ENCODE peak calls at places on chromosomes 6 and 20, in seven cellular contexts. Q is IMR-90, C is uterus, P is heart left ventricle, A is HepG2, X is breast epithelium, U is H1. T is an unnamed sample.

GRCh38 chr20:48752963-48753362 is 74.8 kb downstream of the PREX1 start:
- DNase-seq in A (no peak), C (no peak), P (no peak), Q (no peak), U (no peak), X (no peak), T (no peak)

GRCh38 chr6:39937686-39938333 is 3.5 kb upstream of the MOCS1 start:
- DNase-seq in P (no peak), U (no peak), A (no peak), Q (no peak), C (no peak), X (no peak), T (no peak)

GRCh38 chr6:48978016-48978415 is 485.0 kb downstream of the MMUT start:
- DNase-seq in X (no peak), A (no peak), P (no peak), U (no peak), Q (peak; percentile 78), C (no peak), T (no peak)

GRCh38 chr6:138105880-138106664 is 1.1 kb downstream of the PERP start:
- DNase-seq in X (no peak), C (no peak), A (peak; percentile 63), Q (peak; percentile 15), P (no peak), U (no peak), T (no peak)

GRCh38 chr6:20211037-20211940 is 980 bp downstream of the MBOAT1 start:
- DNase-seq in P (no peak), A (no peak), U (no peak), X (peak; percentile 50), Q (peak; percentile 31), C (no peak), T (no peak)

GRCh38 chr6:112296122-112296521 is 41.8 kb upstream of the LAMA4 start:
- DNase-seq in Q (peak; percentile 67), A (peak; percentile 32), C (no peak), X (no peak), P (no peak), U (no peak), T (no peak)

GRCh38 chr6:116189472-116189871 is 63.5 kb upstream of the COL10A1 start:
- DNase-seq in Q (no peak), P (no peak), U (no peak), A (no peak), X (no peak), C (no peak), T (no peak)

GRCh38 chr6:91781946-91782345 is 1195.1 kb upstream of the MAP3K7 start:
- DNase-seq in C (no peak), X (no peak), A (no peak), U (no peak), P (no peak), Q (no peak), T (no peak)

GRCh38 chr6:56144538-56145324 is 102.6 kb downstream of the COL21A1 start:
- DNase-seq in Q (peak; percentile 64), X (no peak), P (no peak), C (no peak), A (no peak), U (no peak), T (no peak)

GRCh38 chr6:133817460-133818047 is 71.4 kb upstream of the TCF21 start:
- DNase-seq in U (peak; percentile 61), Q (no peak), A (peak; percentile 34), P (no peak), X (no peak), C (no peak), T (no peak)

GRCh38 chr6:81683928-81684327 is 68.6 kb downstream of the TENT5A start:
- DNase-seq in P (no peak), X (no peak), A (no peak), Q (peak; percentile 64), C (no peak), U (no peak), T (no peak)

GRCh38 chr20:57298457-57298856 is 31.1 kb upstream of the SPO11 start:
- DNase-seq in U (no peak), X (no peak), P (no peak), C (no peak), A (no peak), Q (no peak), T (no peak)

GRCh38 chr6:157381631-157382621 is 936 bp downstream of the ZDHHC14 start:
- DNase-seq in P (peak; percentile 63), A (peak; percentile 36), X (peak; percentile 34), Q (peak; percentile 47), U (no peak), C (peak; percentile 64), T (peak; percentile 75)

GRCh38 chr6:51314965-51315364 is 496.3 kb downstream of the TFAP2B start:
- DNase-seq in A (no peak), U (no peak), C (no peak), X (no peak), P (no peak), Q (no peak), T (no peak)

GRCh38 chr6:81814365-81815109 is 62.1 kb upstream of the TENT5A start:
- DNase-seq in P (no peak), X (no peak), A (no peak), Q (peak; percentile 9), C (no peak), U (no peak), T (no peak)

GRCh38 chr20:10513931-10514575 is 78.9 kb downstream of the SLX4IP start:
- DNase-seq in X (no peak), P (no peak), C (no peak), A (no peak), U (no peak), Q (no peak), T (no peak)

GRCh38 chr20:41030536-41031242 is 2.1 kb downstream of the TOP1 start:
- DNase-seq in Q (peak; percentile 80), P (no peak), C (no peak), A (peak; percentile 24), X (no peak), U (no peak), T (no peak)

GRCh38 chr20:21099653-21100589 is 6.2 kb downstream of the LINC00237 start:
- DNase-seq in U (no peak), C (no peak), Q (peak; percentile 4), P (peak; percentile 33), A (no peak), X (no peak), T (peak; percentile 57)

GRCh38 chr6:55141611-55142010 is 32.7 kb upstream of the HCRTR2 start:
- DNase-seq in P (no peak), Q (peak; percentile 30), X (no peak), C (no peak), U (no peak), A (no peak), T (no peak)

GRCh38 chr20:63734946-63735858 is 1.3 kb upstream of the LIME1 start:
- DNase-seq in P (no peak), Q (no peak), X (no peak), A (no peak), U (no peak), C (no peak), T (peak; percentile 87)

GRCh38 chr20:10508468-10509251 is 73.6 kb downstream of the SLX4IP start:
- DNase-seq in Q (peak; percentile 70), C (peak; percentile 70), X (no peak), A (no peak), U (no peak), P (no peak), T (no peak)

GRCh38 chr6:31578461-31579118 is 3.2 kb downstream of the TNF start:
- DNase-seq in P (no peak), C (no peak), Q (no peak), A (no peak), U (peak; percentile 61), X (no peak), T (peak; percentile 25)
- TF ChIP-seq POLR2A in P (no peak), C (no peak), Q (no peak), A (no peak), U (no peak), X (no peak), T (no peak)

DNA sequence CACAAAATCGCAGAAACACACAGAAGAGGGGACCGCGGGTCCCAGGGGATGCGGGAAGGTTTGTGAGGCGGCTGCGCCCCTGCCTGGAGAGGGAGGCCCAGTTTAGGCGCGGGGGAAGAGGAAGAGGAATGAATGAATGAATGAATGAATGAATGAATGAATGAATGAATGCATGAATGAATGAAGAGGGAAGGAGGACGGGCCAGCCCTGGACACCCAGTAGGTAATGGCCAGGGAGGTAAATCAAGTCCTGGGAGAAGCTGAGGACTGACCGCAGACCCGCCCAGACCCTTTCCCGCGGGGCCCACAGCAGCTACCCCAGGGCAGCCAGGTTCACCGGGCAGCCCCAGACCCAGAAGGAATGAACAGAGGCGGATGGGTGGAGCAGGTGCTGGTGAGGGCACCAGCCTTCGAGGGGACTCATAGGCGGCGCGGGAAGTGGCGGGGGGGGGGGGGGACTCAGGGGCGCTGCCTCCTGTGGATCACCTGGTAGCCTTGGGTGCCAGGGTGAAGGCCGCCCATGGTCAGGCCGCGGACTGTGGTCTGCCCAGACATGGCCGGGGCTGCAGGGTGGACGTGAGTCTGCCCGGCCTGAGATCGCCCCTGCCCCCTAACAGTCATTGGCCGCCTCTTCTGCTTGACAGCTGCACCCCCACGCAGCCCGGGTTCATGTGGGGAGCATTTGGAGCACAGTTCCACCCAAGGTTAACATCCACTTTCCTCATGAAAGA is 192.0 kb upstream of the PDE10A start:
- DNase-seq in P (no peak), Q (no peak), U (no peak), C (no peak), X (no peak), A (no peak), T (no peak)
- H3K4me3 ChIP-seq in P (no peak overlapping the region), Q (no peak overlapping the region), U (peak overlapping the region; percentile 42), C (no peak overlapping the region), X (no peak overlapping the region), A (no peak overlapping the region), T (no peak overlapping the region)

GRCh38 chr6:32937230-32937633 is 3.6 kb downstream of the HLA-DMB start:
- DNase-seq in X (no peak), P (no peak), C (no peak), U (no peak), Q (no peak), A (no peak), T (no peak)
- TF ChIP-seq POLR2A in X (no peak), P (no peak), C (no peak), U (no peak), Q (no peak), A (no peak), T (no peak)

GRCh38 chr6:3776881-3777507 is 25.5 kb upstream of the PXDC1 start:
- DNase-seq in A (peak; percentile 57), C (no peak), P (no peak), Q (no peak), U (no peak), X (no peak), T (no peak)

GRCh38 chr6:3773696-3774298 is 22.3 kb upstream of the PXDC1 start:
- DNase-seq in X (no peak), C (peak; percentile 47), Q (no peak), P (no peak), A (no peak), U (no peak), T (peak; percentile 75)

GRCh38 chr6:3775386-3775785 is 23.9 kb upstream of the PXDC1 start:
- DNase-seq in A (no peak), Q (no peak), X (no peak), P (no peak), C (no peak), U (no peak), T (no peak)

GRCh38 chr6:3777695-3778461 is 26.4 kb upstream of the PXDC1 start:
- DNase-seq in Q (no peak), A (no peak), P (no peak), X (no peak), C (no peak), U (no peak), T (no peak)

DNA sequence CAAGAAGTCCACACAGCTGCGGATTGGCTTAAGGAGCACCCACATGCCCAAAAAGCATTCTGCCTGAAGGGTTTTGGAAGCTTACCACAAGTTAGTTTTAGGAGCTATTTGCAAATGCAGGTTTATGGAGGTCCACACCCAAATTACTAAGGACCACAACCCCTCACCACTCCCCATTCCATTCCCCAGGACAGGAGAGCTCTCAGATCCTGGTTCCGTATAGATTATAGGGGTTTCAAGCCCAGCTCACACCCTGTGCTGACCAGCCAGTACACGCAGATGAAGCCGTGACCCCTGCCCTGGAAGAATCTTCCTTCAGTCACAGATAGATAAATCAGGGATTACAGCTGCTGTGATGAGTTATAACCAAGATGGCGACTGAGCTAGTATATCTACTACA is 24.4 kb upstream of the PXDC1 start:
- DNase-seq in P (no peak), X (no peak), A (no peak), U (no peak), C (no peak), Q (no peak), T (no peak)
- H3K4me3 ChIP-seq in P (no peak overlapping the region), X (no peak overlapping the region), A (no peak overlapping the region), U (no peak overlapping the region), C (no peak overlapping the region), Q (no peak overlapping the region), T (no peak overlapping the region)